ENCODE peak calls at places on chromosomes 16 and 17, in nine cellular contexts. M is GDM1, O is tibial artery, W is kidney epithelial cell, Q is MM.1S, U is SJSA1, H is neuronal stem cell, X is fibroblast of the conjunctiva, L is HTR-8/SVneo. A is an unnamed sample.

GRCh38 chr16:78216166-78216745 is 116.8 kb downstream of the WWOX start:
- DNase-seq in W (no peak), U (no peak), H (no peak), M (no peak), L (no peak), O (no peak), X (no peak), Q (no peak), A (no peak)

GRCh38 chr16:14193316-14193871 is 122.3 kb downstream of the MRTFB start:
- DNase-seq in O (no peak), H (no peak), M (no peak), W (no peak), X (no peak), Q (peak), L (no peak), U (no peak), A (no peak)

GRCh38 chr17:6070280-6070894 is at the start of gene WSCD1:
- DNase-seq in W (no peak), O (no peak), M (no peak), U (no peak), L (no peak), H (no peak), Q (peak), X (no peak), A (peak)

GRCh38 chr17:34443832-34444469 is 80.9 kb upstream of the CCL1 start:
- DNase-seq in U (no peak), H (peak), O (no peak), Q (peak), L (no peak), W (no peak), M (no peak), X (no peak), A (peak)

GRCh38 chr16:85492617-85492957 is 120.5 kb upstream of the GSE1 start:
- DNase-seq in Q (no peak), W (no peak), X (no peak), O (no peak), L (no peak), H (no peak), U (no peak), M (no peak), A (no peak)

GRCh38 chr17:48374650-48375230 is 55.3 kb downstream of the SKAP1 start:
- DNase-seq in Q (peak), U (peak), W (no peak), X (no peak), L (peak), M (peak), O (no peak), H (no peak), A (no peak)

GRCh38 chr17:50533720-50534148 is 1.2 kb downstream of the EPN3 start:
- DNase-seq in W (no peak), L (no peak), M (no peak), O (no peak), Q (no peak), X (no peak), U (no peak), H (no peak), A (peak)

GRCh38 chr16:59701987-59702386 is 967.9 kb upstream of the GOT2 start:
- DNase-seq in L (no peak), O (no peak), U (no peak), Q (no peak), H (no peak), W (no peak), X (no peak), M (no peak), A (no peak)

A was measured in Ammon's horn.